ENCODE peak calls at places on chromosomes 7 and 10, in ten cellular contexts. W is mucosa of descending colon, J is coronary artery, U is adrenal gland, A is hepatocyte, Z is lung, O is nephron progenitor cell, P is AG04449, R is thoracic aorta, T is choroid plexus epithelial cell. Y is an unnamed sample.

GRCh38 chr10:97069576-97070362 is 116.0 kb downstream of the SLIT1 start:
- DNase-seq in W (no peak), J (no peak), U (no peak), A (no peak), Z (no peak), O (no peak), P (no peak), R (no peak), T (peak; percentile 44), Y (no peak)

GRCh38 chr7:151451626-151452025 is 11.7 kb upstream of the CRYGN start:
- DNase-seq in W (no peak), J (no peak), U (no peak), A (no peak), Z (no peak), O (no peak), P (no peak), R (no peak), T (no peak), Y (peak; percentile 17)

GRCh38 chr7:87735360-87735759 is 107.2 kb downstream of the RUNDC3B start:
- DNase-seq in W (no peak), J (no peak), U (no peak), A (no peak), Z (no peak), O (no peak), P (no peak), R (no peak), T (peak; percentile 15), Y (no peak)

GRCh38 chr7:36764929-36765328 is 40.6 kb upstream of the AOAH start:
- DNase-seq in W (no peak), J (no peak), U (no peak), A (no peak), Z (no peak), O (no peak), P (no peak), R (no peak), T (peak; percentile 31), Y (no peak)

GRCh38 chr10:92757066-92757716 is 67.4 kb downstream of the HHEX start:
- DNase-seq in W (peak; percentile 81), J (peak; percentile 90), U (peak; percentile 55), A (peak; percentile 42), Z (peak; percentile 85), O (peak; percentile 22), P (peak; percentile 26), R (peak; percentile 82), T (peak; percentile 90), Y (peak; percentile 75)

GRCh38 chr7:131619336-131620305 is 63.2 kb upstream of the PODXL start:
- DNase-seq in W (no peak), J (no peak), U (no peak), A (peak; percentile 55), Z (no peak), O (no peak), P (no peak), R (no peak), T (no peak), Y (no peak)

GRCh38 chr10:11164806-11165590 is 147.3 kb downstream of the CELF2 start:
- DNase-seq in W (peak; percentile 76), J (peak; percentile 84), U (peak; percentile 40), A (peak; percentile 50), Z (peak; percentile 68), O (peak; percentile 45), P (peak; percentile 50), R (peak; percentile 36), T (peak; percentile 75), Y (peak; percentile 47)

GRCh38 chr10:71621783-71622526 is 97.6 kb downstream of the C10orf105 start:
- DNase-seq in W (no peak), J (no peak), U (peak; percentile 36), A (peak; percentile 73), Z (peak; percentile 38), O (no peak), P (no peak), R (no peak), T (peak; percentile 39), Y (peak; percentile 30)

GRCh38 chr10:101683226-101683625 is 11.7 kb downstream of the FBXW4 start:
- DNase-seq in W (no peak), J (no peak), U (no peak), A (no peak), Z (no peak), O (no peak), P (no peak), R (no peak), T (peak; percentile 43), Y (no peak)

DNA sequence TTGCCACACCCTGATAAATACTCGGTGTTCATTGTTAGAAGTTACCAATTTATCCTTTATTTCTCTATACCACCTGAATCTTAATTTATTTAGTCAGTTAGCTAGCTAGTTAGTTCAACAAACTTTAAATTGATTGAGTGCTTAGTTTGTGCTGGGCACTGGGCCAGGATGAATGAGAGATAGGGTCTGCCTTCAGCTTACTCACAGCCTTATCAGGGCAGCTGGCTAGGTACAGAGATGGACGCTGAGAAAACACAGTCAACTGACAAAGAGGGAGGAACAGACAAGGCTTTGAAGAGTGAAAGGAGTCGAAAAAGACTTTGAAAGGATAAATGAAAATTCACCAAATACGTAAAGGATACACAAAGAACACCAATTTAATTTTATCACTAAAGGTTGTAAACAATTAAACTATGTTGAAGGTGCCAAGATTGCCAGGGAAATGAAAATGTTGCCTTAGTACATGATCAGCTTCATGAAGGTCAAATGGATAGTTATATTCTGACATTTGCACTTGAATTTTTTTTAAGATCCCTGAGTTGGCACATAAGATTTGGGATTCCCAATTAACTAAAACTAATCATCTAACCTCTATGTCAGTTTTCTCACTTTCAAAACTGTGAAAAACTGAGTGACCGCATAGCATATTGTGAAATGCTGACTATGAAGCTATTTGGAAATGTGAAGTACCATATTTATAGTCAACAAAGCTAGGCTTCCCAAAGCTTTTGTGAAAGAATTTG is 2.1 kb downstream of the CAV2 start:
- DNase-seq in W (no peak), J (no peak), U (no peak), A (peak; percentile 35), Z (no peak), O (no peak), P (no peak), R (no peak), T (peak; percentile 50), Y (no peak)
- TF ChIP-seq CTCF in W (no peak), J (no peak), U (no peak), A (no peak), Z (no peak), O (no peak), P (no peak), R (no peak), T (no peak), Y (no peak)

DNA sequence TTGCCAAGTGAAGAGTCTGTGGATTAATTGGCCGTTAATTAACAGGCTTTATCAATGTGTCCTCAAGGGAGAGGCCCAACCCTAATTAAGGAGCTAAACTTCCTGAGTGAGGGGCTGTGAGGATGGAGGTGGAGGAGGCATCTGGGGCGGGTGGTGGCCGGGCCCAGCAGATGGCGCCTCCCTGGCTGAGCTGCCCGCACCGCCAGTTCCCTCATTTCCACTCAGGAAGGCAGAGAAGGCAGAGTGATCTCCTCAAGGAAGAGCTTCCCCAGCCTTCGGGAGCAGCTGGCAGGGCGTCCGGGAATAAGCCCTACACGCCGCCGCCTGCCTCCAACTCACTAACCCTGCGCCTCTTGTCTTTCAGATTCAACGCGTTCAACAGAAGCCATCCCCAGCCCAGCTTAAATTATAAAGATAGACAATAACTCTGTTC is 112.2 kb downstream of the CYTH3 start:
- DNase-seq in W (no peak), J (no peak), U (no peak), A (peak; percentile 79), Z (peak; percentile 40), O (peak; percentile 68), P (peak; percentile 16), R (no peak), T (peak; percentile 71), Y (no peak)
- TF ChIP-seq CTCF in W (peak; percentile 8), J (peak; percentile 75), U (peak; percentile 56), A (peak; percentile 69), Z (peak; percentile 35), O (peak; percentile 52), P (peak; percentile 93), R (peak; percentile 66), T (peak; percentile 86), Y (peak; percentile 46)

DNA sequence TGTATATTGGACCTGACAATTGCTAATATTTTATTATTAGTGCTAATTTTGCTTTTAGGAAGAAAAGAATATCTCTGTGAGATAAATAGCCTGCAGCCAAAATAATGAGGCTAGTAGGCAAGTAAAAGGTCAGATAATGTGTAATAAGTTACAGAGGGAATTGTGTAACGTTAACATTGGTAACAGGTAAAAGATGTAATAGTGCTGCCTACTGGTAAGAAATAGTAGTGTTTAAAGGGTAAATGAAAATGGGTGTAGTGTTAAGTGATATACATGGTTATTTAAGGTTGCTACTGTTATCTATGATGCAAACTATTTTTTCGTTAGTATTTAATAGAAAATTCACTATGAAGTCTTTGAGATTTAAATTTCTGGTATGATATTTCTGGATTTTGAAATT is 9.2 kb upstream of the FOXP2 start:
- DNase-seq in W (no peak), J (no peak), U (no peak), A (peak; percentile 10), Z (no peak), O (no peak), P (no peak), R (no peak), T (peak; percentile 52), Y (no peak)
- TF ChIP-seq CTCF in W (no peak), J (no peak), U (peak; percentile 37), A (peak; percentile 48), Z (no peak), O (peak; percentile 57), P (no peak), R (peak; percentile 36), T (peak; percentile 55), Y (peak; percentile 79)

DNA sequence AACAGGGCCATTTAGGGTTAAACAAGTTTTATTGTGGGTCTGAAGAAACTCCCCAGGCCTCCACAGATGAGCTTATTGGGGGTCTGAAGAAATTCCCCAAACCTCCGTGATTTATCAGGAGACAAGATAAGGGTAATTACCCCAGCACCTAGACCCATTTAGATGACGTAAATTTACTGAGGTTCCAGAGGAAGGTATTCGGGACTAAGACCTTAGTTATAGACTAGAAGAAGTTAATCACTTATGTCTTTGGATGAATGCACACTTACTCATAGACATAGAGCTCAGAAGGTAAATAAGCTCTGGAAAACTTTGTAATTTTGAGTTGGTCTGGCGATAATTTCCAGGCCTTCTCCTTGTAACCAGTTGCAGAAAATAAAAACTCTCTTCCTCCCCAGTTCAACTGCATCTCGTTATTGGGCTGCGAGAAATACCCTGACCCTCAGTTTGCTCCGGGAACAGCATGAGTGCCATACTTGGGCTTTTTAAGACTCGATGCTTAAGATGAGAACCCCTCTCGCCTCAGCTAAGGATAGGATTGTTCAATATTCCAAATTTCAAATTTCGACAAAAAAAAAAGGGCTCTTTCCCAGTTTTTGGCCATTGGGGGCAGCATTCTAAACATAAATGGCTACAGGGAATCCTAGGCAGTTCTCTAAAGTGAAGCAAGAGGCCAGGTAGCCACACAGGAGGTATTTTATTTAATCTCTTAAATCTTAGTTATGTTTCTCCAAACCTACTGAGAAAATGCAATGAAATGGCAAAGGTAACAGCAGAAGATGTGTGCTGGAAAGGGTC is 74.7 kb upstream of the PFKP start:
- DNase-seq in W (no peak), J (no peak), U (no peak), A (no peak), Z (no peak), O (no peak), P (no peak), R (no peak), T (no peak), Y (no peak)
- TF ChIP-seq CTCF in W (no peak), J (no peak), U (no peak), A (peak; percentile 13), Z (no peak), O (no peak), P (no peak), R (no peak), T (peak; percentile 22), Y (no peak)

GRCh38 chr7:130096243-130096827 is 26.0 kb downstream of the KLHDC10 start:
- DNase-seq in W (no peak), J (no peak), U (no peak), A (no peak), Z (no peak), O (no peak), P (no peak), R (no peak), T (peak; percentile 46), Y (no peak)
- TF ChIP-seq CTCF in W (no peak), J (no peak), U (peak; percentile 25), A (peak; percentile 46), Z (no peak), O (no peak), P (peak; percentile 26), R (no peak), T (peak; percentile 52), Y (peak; percentile 49)

Y was measured in right lobe of liver.